ENCODE peak calls at places on chromosomes 11 and 22, in six cellular contexts. I is CD4-positive, alpha-beta T cell; C is fibroblast of mammary gland; Q is fibroblast of lung; F is RWPE1; N is brain microvascular endothelial cell. D is an unnamed sample.

GRCh38 chr22:20738394-20739089 is 35.4 kb upstream of the SERPIND1 start:
- DNase-seq in C (no peak), F (no peak), I (no peak), Q (no peak), N (no peak), D (no peak)

GRCh38 chr11:134349109-134349801 is 17.5 kb downstream of the GLB1L2 start:
- DNase-seq in F (no peak), N (no peak), Q (no peak), C (no peak), I (no peak), D (no peak)

GRCh38 chr11:26229270-26229669 is 102.7 kb upstream of the ANO3 start:
- DNase-seq in I (no peak), Q (peak), C (peak), N (peak), F (peak), D (no peak)

GRCh38 chr11:6864436-6864835 is 1.6 kb downstream of the OR10A2 start:
- DNase-seq in I (no peak), N (peak), C (peak), Q (no peak), F (no peak), D (no peak)

GRCh38 chr11:64384981-64385952 is 26.3 kb downstream of the RPS6KA4 start:
- DNase-seq in N (no peak), C (no peak), F (no peak), I (no peak), Q (no peak), D (no peak)

GRCh38 chr11:100094121-100094865 is 592.8 kb upstream of the ARHGAP42 start:
- DNase-seq in Q (no peak), N (no peak), I (no peak), C (no peak), F (no peak), D (no peak)

GRCh38 chr11:76119032-76119431 is 87.3 kb downstream of the WNT11 start:
- DNase-seq in Q (no peak), F (no peak), C (no peak), I (no peak), N (no peak), D (no peak)

GRCh38 chr22:41870786-41871185 is 37.9 kb downstream of the SREBF2 start:
- DNase-seq in C (no peak), Q (no peak), I (no peak), N (no peak), F (no peak), D (no peak)

GRCh38 chr22:44550666-44551491 is 52.8 kb upstream of the RTL6 start:
- DNase-seq in I (no peak), F (peak), N (peak), C (peak), Q (peak), D (no peak)

GRCh38 chr22:19815093-19815822 is 39.4 kb downstream of the GNB1L start:
- DNase-seq in C (peak), Q (no peak), I (no peak), N (no peak), F (no peak), D (no peak)

GRCh38 chr11:65558785-65559509 is 788 bp upstream of the LTBP3 start:
- DNase-seq in I (no peak), N (peak), C (no peak), F (no peak), Q (peak), D (no peak)

GRCh38 chr11:112889446-112889845 is 71.8 kb upstream of the NCAM1 start:
- DNase-seq in F (no peak), Q (no peak), I (no peak), C (no peak), N (no peak), D (no peak)

GRCh38 chr11:134514354-134514951 is 102.4 kb upstream of the B3GAT1 start:
- DNase-seq in C (no peak), Q (no peak), N (no peak), I (no peak), F (no peak), D (no peak)

GRCh38 chr11:36405585-36406367 is 104.3 kb downstream of the TRAF6 start:
- DNase-seq in F (no peak), Q (no peak), C (no peak), N (no peak), I (no peak), D (no peak)

GRCh38 chr22:25051073-25051472 is 98.6 kb downstream of the KIAA1671 start:
- DNase-seq in F (no peak), C (no peak), Q (no peak), N (no peak), I (no peak), D (no peak)

GRCh38 chr22:43000441-43001175 is 14.3 kb downstream of the PACSIN2 start:
- DNase-seq in Q (peak), F (no peak), I (no peak), N (no peak), C (peak), D (no peak)

GRCh38 chr11:76209956-76210885 is 3.9 kb upstream of the WNT11 start:
- DNase-seq in F (peak), N (peak), I (peak), C (peak), Q (peak), D (peak)

GRCh38 chr11:14954581-14954980 is 17.6 kb downstream of the CALCA start:
- DNase-seq in I (no peak), Q (no peak), F (no peak), C (no peak), N (no peak), D (no peak)

GRCh38 chr22:19289475-19290161 is 1.9 kb downstream of the CLTCL1 start:
- DNase-seq in C (peak), I (no peak), N (peak), F (no peak), Q (peak), D (no peak)

GRCh38 chr11:125295922-125296321 is 131.4 kb downstream of the PKNOX2 start:
- DNase-seq in C (no peak), N (no peak), Q (no peak), I (no peak), F (no peak), D (no peak)

GRCh38 chr11:119288219-119288618 is 28.7 kb downstream of the MCAM start:
- DNase-seq in Q (no peak), N (no peak), I (no peak), F (no peak), C (no peak), D (no peak)

GRCh38 chr11:119282495-119282894 is 34.4 kb downstream of the MCAM start:
- DNase-seq in N (no peak), I (no peak), Q (no peak), C (no peak), F (no peak), D (no peak)

GRCh38 chr11:119285431-119285830 is 31.5 kb downstream of the MCAM start:
- DNase-seq in I (no peak), F (no peak), C (no peak), Q (no peak), N (no peak), D (no peak)

DNA sequence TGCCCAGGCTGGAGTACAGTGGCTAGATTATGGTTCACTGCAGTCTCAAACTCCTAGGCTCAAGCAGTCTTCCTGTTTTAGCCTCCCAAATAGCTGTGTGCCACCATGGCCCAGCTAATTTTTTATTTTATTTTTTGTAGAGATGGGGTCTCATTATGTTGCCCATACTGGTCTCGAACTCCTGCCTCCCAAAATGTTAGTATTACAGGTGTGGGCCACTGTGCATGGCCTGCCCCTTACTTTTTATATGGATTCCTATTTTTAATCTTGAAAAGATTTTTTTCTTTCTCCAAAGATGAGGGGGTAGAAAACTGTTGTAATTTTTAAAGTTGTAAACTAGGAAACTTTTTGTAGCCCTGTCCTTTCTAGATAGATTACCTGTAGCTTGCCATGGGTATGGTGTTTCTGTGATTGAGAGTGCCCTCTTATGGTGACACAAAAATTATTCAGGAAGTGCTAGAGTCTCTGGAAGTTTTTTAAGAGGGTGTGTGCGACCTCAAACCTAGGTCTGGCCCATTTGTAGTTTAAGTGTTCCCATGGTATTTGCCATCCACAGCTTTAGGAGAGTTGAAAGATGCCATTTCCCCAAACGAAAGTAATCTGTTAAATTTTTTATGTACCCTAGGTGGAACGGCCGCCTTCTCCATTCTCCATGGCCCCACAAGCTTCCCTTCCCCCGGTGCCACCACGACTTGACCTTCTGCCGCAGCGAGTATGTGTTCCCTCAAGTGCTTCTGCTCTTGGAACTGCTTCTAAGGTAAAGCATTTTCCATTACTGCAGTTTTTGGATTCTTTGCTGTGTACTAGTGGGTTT is 32.4 kb downstream of the MCAM start:
- DNase-seq in Q (peak), I (no peak), C (peak), F (peak), N (no peak), D (no peak)
- TF ChIP-seq CTCF in Q (peak), I (peak), C (peak), F (peak), N (peak), D (no peak)

DNA sequence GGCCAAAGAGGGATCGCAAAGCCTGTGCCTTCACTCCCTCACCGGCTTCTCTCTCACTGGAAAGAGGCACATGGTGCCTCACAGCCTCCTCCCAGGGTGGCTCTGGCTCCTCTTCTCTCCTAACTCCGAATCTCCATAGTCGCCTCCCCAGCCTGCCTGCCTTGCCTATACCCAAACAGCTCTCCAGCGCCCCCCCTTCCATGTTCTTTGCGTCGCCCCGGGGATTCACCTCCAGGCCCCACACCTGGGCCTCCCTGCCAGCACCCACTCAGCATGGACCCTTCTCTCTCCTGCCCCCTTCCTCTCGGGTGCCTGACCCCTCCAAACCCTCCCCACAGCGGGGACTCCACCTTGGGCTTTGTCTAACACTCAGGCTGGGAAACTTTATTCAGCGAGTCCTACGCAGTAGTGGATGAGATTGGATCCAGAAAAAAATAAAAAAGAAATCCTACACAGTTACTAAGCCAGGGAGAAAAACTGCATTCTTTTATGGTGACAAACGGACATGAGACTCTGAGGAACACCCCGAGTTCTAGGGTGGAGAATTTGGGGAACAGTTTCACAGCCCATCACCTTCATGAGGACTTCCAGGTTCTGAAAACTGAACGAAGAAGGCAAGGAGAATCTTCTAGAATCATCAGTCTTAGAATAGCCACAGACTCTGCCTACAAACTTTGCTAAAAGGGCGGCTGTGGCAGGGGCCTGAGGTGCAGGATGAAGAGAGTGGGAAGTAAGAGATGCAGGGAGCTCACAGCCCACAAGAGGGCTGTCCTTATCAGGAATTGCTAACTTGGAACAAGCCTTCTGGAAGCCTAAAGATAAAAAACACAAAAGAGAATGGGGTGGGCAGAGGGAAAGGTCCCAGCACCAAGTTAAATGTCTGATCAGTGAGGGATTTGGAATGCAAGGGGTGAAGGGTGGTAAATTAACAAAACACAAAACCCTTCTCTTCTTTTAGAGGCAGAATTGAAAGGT is 5.3 kb downstream of the PPM1F start:
- DNase-seq in N (peak), C (peak), Q (peak), F (no peak), I (no peak), D (no peak)
- TF ChIP-seq CTCF in N (peak), C (peak), Q (peak), F (peak), I (no peak), D (peak)

GRCh38 chr11:9971894-9972293 is 308.0 kb downstream of the SWAP70 start:
- DNase-seq in Q (no peak), C (no peak), I (no peak), F (no peak), N (no peak), D (no peak)
- TF ChIP-seq CTCF in Q (no peak), C (no peak), I (no peak), F (no peak), N (no peak), D (no peak)

GRCh38 chr11:691710-692590 is 3.1 kb downstream of the DEAF1 start:
- DNase-seq in Q (no peak), F (no peak), C (no peak), N (no peak), I (no peak), D (no peak)
- TF ChIP-seq CTCF in Q (no peak), F (no peak), C (no peak), N (no peak), I (no peak), D (no peak)

DNA sequence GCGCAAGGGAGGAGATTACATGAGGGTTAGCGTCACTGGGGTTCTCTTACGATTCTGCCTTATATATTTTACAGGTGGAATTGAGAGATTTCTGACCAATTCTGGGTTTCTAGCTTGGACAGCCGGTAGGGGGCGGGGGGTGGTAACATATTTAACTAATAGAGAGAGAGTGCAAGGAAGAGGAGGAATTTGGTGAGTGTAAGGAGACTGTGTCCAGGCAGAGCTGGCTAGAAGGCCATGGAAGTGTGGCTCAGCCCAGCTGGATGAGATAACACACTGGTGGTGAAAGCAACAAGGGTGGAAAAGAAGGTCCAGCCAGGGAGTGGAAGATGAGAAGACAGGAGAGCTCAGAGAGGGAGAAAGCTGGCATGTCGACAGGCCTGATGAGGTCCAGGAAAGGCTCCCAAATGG is 56.5 kb downstream of the ST3GAL4 start:
- DNase-seq in N (no peak), Q (no peak), I (no peak), C (no peak), F (no peak), D (no peak)
- TF ChIP-seq CTCF in N (peak), Q (peak), I (no peak), C (peak), F (no peak), D (peak)

GRCh38 chr22:28116261-28116673 is 197.2 kb upstream of the PITPNB start:
- DNase-seq in Q (peak), N (peak), C (peak), I (no peak), F (peak), D (no peak)

GRCh38 chr22:28115426-28115825 is 196.4 kb upstream of the PITPNB start:
- DNase-seq in I (no peak), N (no peak), F (no peak), Q (no peak), C (no peak), D (no peak)

GRCh38 chr22:28111501-28111900 is 192.4 kb upstream of the PITPNB start:
- DNase-seq in Q (no peak), I (no peak), N (no peak), F (no peak), C (peak), D (no peak)

GRCh38 chr22:28112130-28112529 is 193.1 kb upstream of the PITPNB start:
- DNase-seq in Q (no peak), C (no peak), N (no peak), I (no peak), F (no peak), D (no peak)

DNA sequence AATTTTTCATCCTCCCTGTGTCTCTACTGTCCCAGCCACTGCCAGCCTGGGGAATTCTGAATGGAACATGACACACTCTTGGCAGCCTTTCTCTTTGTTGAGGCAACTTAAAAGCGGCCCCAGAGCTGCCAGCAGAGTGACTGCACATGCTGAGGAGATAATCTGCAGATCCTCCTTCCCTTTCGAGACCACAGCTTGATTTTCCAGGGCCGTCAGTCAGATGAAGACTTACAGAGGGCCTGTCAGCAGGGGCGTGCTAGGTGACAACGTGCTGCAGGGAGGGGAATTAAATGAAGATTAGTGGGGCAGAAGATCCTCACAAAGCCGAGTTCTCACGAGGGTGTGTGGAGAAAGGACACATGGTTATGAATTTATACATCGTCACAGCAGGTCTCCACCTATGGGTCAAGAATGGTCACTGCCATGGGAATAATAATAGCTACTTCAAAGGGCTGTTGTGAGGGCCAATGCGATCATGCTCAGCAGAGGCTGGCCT is 193.5 kb upstream of the PITPNB start:
- DNase-seq in Q (peak), F (peak), I (no peak), N (peak), C (peak), D (no peak)
- TF ChIP-seq CTCF in Q (peak), F (no peak), I (no peak), N (peak), C (peak), D (peak)

GRCh38 chr11:62912268-62912667 is 8.9 kb downstream of the CHRM1 start:
- DNase-seq in N (no peak), Q (no peak), F (no peak), I (no peak), C (no peak), D (no peak)

GRCh38 chr11:62908468-62909072 is 12.6 kb downstream of the CHRM1 start:
- DNase-seq in N (no peak), F (no peak), I (no peak), Q (no peak), C (no peak), D (no peak)

GRCh38 chr11:62911137-62912130 is 9.7 kb downstream of the CHRM1 start:
- DNase-seq in I (no peak), C (no peak), F (no peak), N (no peak), Q (no peak), D (no peak)

GRCh38 chr11:62910141-62910882 is 10.9 kb downstream of the CHRM1 start:
- DNase-seq in F (no peak), C (no peak), Q (no peak), I (no peak), N (no peak), D (no peak)

DNA sequence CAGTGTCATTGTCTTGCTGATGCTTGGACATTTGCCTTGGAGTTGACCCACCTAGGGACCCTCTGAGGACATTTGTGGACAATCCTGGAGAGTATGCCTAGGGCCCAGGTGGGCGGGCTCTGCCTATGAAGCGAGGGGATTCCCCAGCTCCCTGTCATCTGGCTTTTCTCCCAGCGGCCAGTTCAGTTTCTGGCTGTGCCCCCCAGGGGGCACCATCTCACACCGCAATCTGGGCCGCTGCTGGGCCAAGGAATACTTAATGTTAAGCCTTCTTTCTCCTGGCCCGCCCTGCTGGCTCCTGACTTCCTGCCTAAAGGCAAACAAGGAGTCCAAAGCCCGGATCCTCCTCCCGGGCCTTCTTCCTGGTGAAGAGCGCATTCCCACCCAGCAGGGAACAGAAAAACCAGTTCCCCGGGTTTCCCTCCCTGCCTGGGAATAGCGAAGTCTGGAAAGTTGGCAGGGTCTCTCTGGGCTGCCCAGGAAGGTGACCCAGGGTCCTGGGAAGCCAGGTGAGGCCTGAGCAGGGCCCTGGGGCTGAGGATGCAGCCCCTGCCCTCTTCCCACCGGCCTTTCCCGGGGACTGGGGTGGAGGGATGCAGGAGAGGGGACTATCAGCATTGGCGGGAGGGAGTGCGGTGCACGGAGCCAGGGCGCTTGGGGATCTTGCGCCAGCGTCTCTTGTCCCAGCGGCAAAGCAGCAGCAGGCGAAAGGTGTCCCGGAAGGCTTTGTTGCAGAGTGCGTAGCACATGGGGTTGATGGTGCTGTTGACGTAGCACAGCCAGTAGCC is 11.9 kb downstream of the CHRM1 start:
- DNase-seq in C (peak), Q (peak), N (peak), I (no peak), F (peak), D (peak)
- TF ChIP-seq CTCF in C (peak), Q (peak), N (peak), I (no peak), F (peak), D (peak)